ENCODE peak calls at places on chromosome 22, in ten cellular contexts. L is tibial artery, X is A549, R is endothelial cell, B is astrocyte of the spinal cord, V is kidney, U is endothelial cell of umbilical vein, Q is PC-3, P is fibroblast of mammary gland, J is fibroblast of the aortic adventitia. N is an unnamed sample.
A peak's percentile ranks its signal among the peaks of the same experiment; 100 is the strongest.

GRCh38 chr22:36340621-36341020 is 47.1 kb downstream of the MYH9 start:
- DNase-seq in L (no peak), X (no peak), R (no peak), B (no peak), V (no peak), U (no peak), Q (no peak), P (no peak), J (no peak), N (no peak)

GRCh38 chr22:20061481-20061861 is 18.6 kb upstream of the DGCR8 start:
- DNase-seq in L (no peak), X (no peak), R (no peak), B (no peak), V (no peak), U (peak; percentile 6), Q (no peak), P (peak; percentile 57), J (no peak), N (no peak)

GRCh38 chr22:17007257-17007656 is 765 bp downstream of the GAB4 start:
- DNase-seq in L (no peak), X (no peak), R (no peak), B (no peak), V (no peak), U (no peak), Q (no peak), P (no peak), J (no peak), N (no peak)

GRCh38 chr22:17972385-17973181 is 51.8 kb downstream of the MICAL3 start:
- DNase-seq in L (no peak), X (peak; percentile 16), R (no peak), B (peak; percentile 56), V (no peak), U (peak; percentile 63), Q (peak; percentile 61), P (peak; percentile 83), J (peak; percentile 89), N (peak; percentile 67)

GRCh38 chr22:50030315-50031188 is 18.0 kb upstream of the IL17REL start:
- DNase-seq in L (peak; percentile 78), X (peak; percentile 83), R (peak; percentile 78), B (peak; percentile 48), V (peak; percentile 92), U (peak; percentile 55), Q (peak; percentile 80), P (peak; percentile 54), J (peak; percentile 62), N (peak; percentile 10)

GRCh38 chr22:32204211-32204855 is 540 bp downstream of the RFPL2 start:
- DNase-seq in L (no peak), X (peak; percentile 32), R (no peak), B (no peak), V (no peak), U (no peak), Q (no peak), P (no peak), J (peak; percentile 0), N (no peak)

GRCh38 chr22:26516503-26516902 is 4.2 kb upstream of the TFIP11 start:
- DNase-seq in L (no peak), X (no peak), R (no peak), B (no peak), V (no peak), U (no peak), Q (no peak), P (no peak), J (no peak), N (no peak)

GRCh38 chr22:22429374-22430108 is 79.0 kb downstream of the ZNF280B start:
- DNase-seq in L (no peak), X (no peak), R (no peak), B (no peak), V (no peak), U (no peak), Q (no peak), P (no peak), J (no peak), N (no peak)

GRCh38 chr22:17779286-17780115 is 5.2 kb upstream of the BID start:
- DNase-seq in L (no peak), X (no peak), R (no peak), B (no peak), V (peak; percentile 60), U (no peak), Q (no peak), P (no peak), J (no peak), N (no peak)

GRCh38 chr22:35324067-35324466 is 24.4 kb downstream of the TOM1 start:
- DNase-seq in L (no peak), X (no peak), R (no peak), B (no peak), V (peak; percentile 16), U (no peak), Q (no peak), P (no peak), J (no peak), N (no peak)

GRCh38 chr22:27719033-27719341 is 82.6 kb downstream of the MN1 start:
- DNase-seq in L (no peak), X (no peak), R (no peak), B (no peak), V (no peak), U (no peak), Q (no peak), P (no peak), J (no peak), N (no peak)

GRCh38 chr22:49104434-49104833 is 723.2 kb downstream of the BRD1 start:
- DNase-seq in L (no peak), X (no peak), R (no peak), B (no peak), V (no peak), U (no peak), Q (no peak), P (no peak), J (no peak), N (no peak)

GRCh38 chr22:23263651-23264555 is 83.6 kb downstream of the BCR start:
- DNase-seq in L (no peak), X (no peak), R (no peak), B (no peak), V (peak; percentile 86), U (no peak), Q (no peak), P (peak; percentile 15), J (no peak), N (no peak)

GRCh38 chr22:18024276-18024939 is at the start of gene MICAL3:
- DNase-seq in L (peak; percentile 79), X (peak; percentile 57), R (peak; percentile 73), B (peak; percentile 46), V (peak; percentile 84), U (peak; percentile 64), Q (peak; percentile 74), P (peak; percentile 53), J (peak; percentile 58), N (peak; percentile 19)

GRCh38 chr22:26502688-26503561 is 9.3 kb downstream of the TFIP11 start:
- DNase-seq in L (no peak), X (no peak), R (peak; percentile 64), B (peak; percentile 53), V (no peak), U (peak; percentile 64), Q (peak; percentile 18), P (peak; percentile 50), J (peak; percentile 31), N (no peak)

GRCh38 chr22:31305194-31305593 is 12.9 kb upstream of the PIK3IP1 start:
- DNase-seq in L (no peak), X (no peak), R (no peak), B (no peak), V (no peak), U (no peak), Q (no peak), P (no peak), J (no peak), N (no peak)

DNA sequence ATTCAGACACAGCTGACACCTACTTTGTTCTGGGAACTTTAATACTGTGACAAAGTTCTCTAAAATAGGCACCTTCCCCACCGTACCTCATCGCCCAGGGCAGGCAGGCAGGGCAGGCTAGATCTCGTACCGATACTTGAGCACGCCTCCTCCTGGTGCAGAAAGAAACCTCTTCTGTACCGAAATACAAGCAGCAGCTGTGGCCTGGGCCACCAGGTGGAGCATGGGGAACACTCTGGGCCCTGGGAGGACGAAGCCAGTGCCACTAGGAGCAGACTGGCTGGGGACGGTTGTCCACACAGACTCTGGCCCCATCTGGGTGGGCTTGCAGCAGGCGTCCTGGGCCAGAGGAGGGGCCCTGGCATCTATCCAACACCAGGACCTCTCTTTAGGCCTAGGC is 12.8 kb downstream of the PMM1 start:
- DNase-seq in L (peak; percentile 82), X (peak; percentile 60), R (peak; percentile 74), B (peak; percentile 53), V (no peak), U (peak; percentile 31), Q (peak; percentile 56), P (peak; percentile 55), J (peak; percentile 41), N (no peak)
- TF ChIP-seq CTCF in L (peak; percentile 84), X (peak; percentile 56), R (no peak), B (peak; percentile 81), V (peak; percentile 72), U (peak; percentile 57), Q (peak; percentile 71), P (peak; percentile 57), J (peak; percentile 58), N (peak; percentile 44)

DNA sequence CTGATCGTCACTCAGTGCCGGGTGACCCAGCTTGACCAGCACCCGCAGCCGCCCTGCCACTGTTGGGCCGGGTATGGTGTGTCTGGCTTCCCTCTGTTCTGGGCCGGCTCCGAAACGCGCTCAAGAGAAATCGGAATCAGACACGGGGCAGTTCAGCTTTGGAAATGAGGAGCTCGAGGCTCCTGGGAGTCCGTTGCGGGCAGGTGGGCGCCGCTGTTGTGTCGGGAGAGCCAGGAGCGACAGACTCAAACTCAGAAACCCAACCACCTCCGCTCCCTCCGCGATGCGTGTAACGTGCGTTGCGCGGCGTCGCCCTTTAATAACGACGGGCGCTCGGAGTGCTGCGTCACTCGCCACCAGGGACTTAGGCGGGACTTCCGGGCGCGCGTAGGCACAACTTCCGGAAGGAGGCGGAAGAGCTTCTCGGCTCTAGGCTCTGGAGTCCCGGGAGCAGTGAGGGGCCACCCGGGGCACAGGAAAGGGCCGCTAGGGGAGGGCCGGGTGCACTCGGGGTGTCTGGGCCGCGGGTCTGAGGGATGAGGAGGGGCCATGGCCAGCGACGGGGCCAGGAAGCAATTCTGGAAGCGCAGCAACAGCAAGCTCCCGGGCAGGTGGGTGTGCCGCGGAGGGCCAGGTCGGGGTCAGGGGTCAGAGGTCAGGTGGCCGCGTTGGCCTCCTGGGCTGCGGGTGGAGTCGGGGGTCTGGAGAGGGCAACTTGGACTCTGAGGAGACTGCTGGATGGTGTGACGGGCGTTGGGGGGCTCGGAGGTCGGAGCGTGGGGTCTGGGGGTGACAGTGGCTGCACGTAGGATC is at the start of gene TBC1D22A:
- DNase-seq in L (peak; percentile 96), X (peak; percentile 89), R (peak; percentile 90), B (peak; percentile 94), V (peak; percentile 98), U (peak; percentile 94), Q (peak; percentile 91), P (peak; percentile 91), J (peak; percentile 91), N (peak; percentile 73)
- TF ChIP-seq CTCF in L (peak; percentile 32), X (no peak), R (no peak), B (no peak), V (no peak), U (no peak), Q (no peak), P (no peak), J (peak; percentile 5), N (no peak)

GRCh38 chr22:25100972-25101371 is 98.7 kb upstream of the CRYBB3 start:
- DNase-seq in L (no peak), X (no peak), R (no peak), B (no peak), V (no peak), U (peak; percentile 70), Q (no peak), P (no peak), J (peak; percentile 16), N (no peak)
- TF ChIP-seq CTCF in L (no peak), X (no peak), R (no peak), B (no peak), V (no peak), U (no peak), Q (no peak), P (no peak), J (no peak), N (no peak)

GRCh38 chr22:47837703-47838102 is 1075.3 kb downstream of the TBC1D22A start:
- DNase-seq in L (no peak), X (no peak), R (peak; percentile 26), B (no peak), V (no peak), U (no peak), Q (peak; percentile 54), P (peak; percentile 11), J (peak; percentile 2), N (no peak)
- TF ChIP-seq CTCF in L (no peak), X (no peak), R (no peak), B (peak; percentile 17), V (no peak), U (peak; percentile 10), Q (peak; percentile 67), P (peak; percentile 32), J (no peak), N (peak; percentile 18)